ENCODE peak calls at places on chromosomes 5 and 9, in nine cellular contexts. E is Ammon's horn; M is activated CD4-positive, alpha-beta T cell treated with anti-CD3 and anti-CD28 coated beads for 36 hours; Y is AG04450; Q is endothelial cell; S is caudate nucleus; J is activated CD4-positive, alpha-beta memory T cell treated with anti-CD3 and anti-CD28 coated beads, Interleukin-2, amount 10 ng/mL, durations not matched to agents 7 days and 5 days; O is stimulated activated CD4-positive, alpha-beta T cell treated with anti-CD3 and anti-CD28 coated beads, Interleukin-15, amount 100 ng/mL, for 1 hour; I is stromal cell of bone marrow. G is an unnamed sample.

GRCh38 chr5:79816014-79816413 is 126.4 kb downstream of the CMYA5 start:
- DNase-seq in E (no peak), Y (no peak), O (no peak), M (no peak), Q (no peak), I (no peak), S (no peak), J (no peak), G (no peak)

GRCh38 chr5:5340206-5340729 is 82.2 kb upstream of the ICE1 start:
- DNase-seq in Q (peak; percentile 37), M (no peak), Y (peak; percentile 49), I (peak; percentile 93), E (peak; percentile 71), J (no peak), O (no peak), S (no peak), G (no peak)

GRCh38 chr5:142145106-142145900 is 36.7 kb downstream of the NDFIP1 start:
- DNase-seq in I (peak; percentile 72), Q (peak; percentile 62), E (peak; percentile 79), J (peak; percentile 69), Y (peak; percentile 16), M (peak; percentile 78), O (no peak), S (no peak), G (no peak)

GRCh38 chr5:155148694-155149093 is 135.1 kb downstream of the KIF4B start:
- DNase-seq in Y (no peak), E (no peak), I (no peak), M (no peak), O (no peak), Q (no peak), S (no peak), J (no peak), G (no peak)

GRCh38 chr5:154986151-154986550 is 27.4 kb upstream of the KIF4B start:
- DNase-seq in O (no peak), S (no peak), M (no peak), Q (no peak), E (no peak), J (no peak), I (no peak), Y (no peak), G (no peak)

GRCh38 chr5:157918811-157919742 is 60.1 kb upstream of the CLINT1 start:
- DNase-seq in Y (no peak), Q (no peak), E (no peak), I (no peak), M (peak; percentile 22), J (peak; percentile 30), O (no peak), S (no peak), G (no peak)

GRCh38 chr5:10133830-10134229 is 115.9 kb downstream of the ATPSCKMT start:
- DNase-seq in M (no peak), E (peak; percentile 42), S (no peak), I (no peak), Y (no peak), O (no peak), Q (no peak), J (no peak), G (no peak)

GRCh38 chr5:157670662-157671591 is at the start of gene C5orf52:
- DNase-seq in S (no peak), I (no peak), Y (no peak), M (peak; percentile 47), O (no peak), Q (peak; percentile 63), J (peak; percentile 27), E (peak; percentile 17), G (no peak)

GRCh38 chr5:77145666-77146065 is 58.6 kb upstream of the ZBED3 start:
- DNase-seq in I (peak; percentile 48), O (no peak), Q (no peak), J (no peak), M (no peak), Y (no peak), S (no peak), E (no peak), G (no peak)

GRCh38 chr5:40906351-40906751 is 2.9 kb upstream of the C7 start:
- DNase-seq in S (no peak), M (no peak), O (no peak), J (no peak), E (no peak), Q (no peak), Y (no peak), I (no peak), G (no peak)

GRCh38 chr5:98927242-98927987 is 1.4 kb downstream of the CHD1 start:
- DNase-seq in E (peak; percentile 58), J (peak; percentile 61), O (peak; percentile 41), S (no peak), M (peak; percentile 75), Q (peak; percentile 24), Y (peak; percentile 36), I (no peak), G (no peak)

GRCh38 chr9:129874261-129875101 is 39.2 kb downstream of the USP20 start:
- DNase-seq in Q (no peak), S (no peak), I (no peak), O (no peak), J (no peak), E (no peak), Y (no peak), M (no peak), G (no peak)

GRCh38 chr9:14992025-14992424 is 81.8 kb upstream of the FREM1 start:
- DNase-seq in Q (no peak), M (no peak), I (peak; percentile 24), Y (no peak), E (no peak), S (no peak), O (no peak), J (no peak), G (no peak)

GRCh38 chr5:35183243-35183955 is 46.9 kb downstream of the PRLR start:
- DNase-seq in I (peak; percentile 19), J (no peak), S (no peak), Y (no peak), E (peak; percentile 62), O (no peak), Q (peak; percentile 47), M (peak; percentile 67), G (no peak)

GRCh38 chr9:35341585-35341984 is 148.3 kb upstream of the RUSC2 start:
- DNase-seq in Y (peak; percentile 37), J (no peak), M (no peak), I (peak; percentile 77), E (peak; percentile 65), Q (no peak), O (no peak), S (peak; percentile 68), G (no peak)

GRCh38 chr5:42840842-42841574 is 29.3 kb upstream of the SELENOP start:
- DNase-seq in Y (no peak), J (no peak), Q (no peak), E (no peak), O (no peak), I (no peak), M (no peak), S (no peak), G (no peak)

GRCh38 chr5:39424751-39425524 is at the start of gene DAB2:
- DNase-seq in E (peak; percentile 72), S (peak; percentile 62), M (peak; percentile 70), I (peak; percentile 94), Q (peak; percentile 97), Y (peak; percentile 93), O (no peak), J (peak; percentile 42), G (peak; percentile 18)

GRCh38 chr9:13140843-13141592 is 138.5 kb downstream of the MPDZ start:
- DNase-seq in E (peak; percentile 43), Y (no peak), O (no peak), S (no peak), I (no peak), J (no peak), M (no peak), Q (no peak), G (no peak)

GRCh38 chr5:140595538-140595937 is 30.9 kb downstream of the SLC35A4 start:
- DNase-seq in O (no peak), Y (no peak), M (no peak), I (no peak), J (no peak), Q (no peak), E (peak; percentile 83), S (no peak), G (no peak)

GRCh38 chr9:114216081-114216480 is 60.7 kb downstream of the COL27A1 start:
- DNase-seq in J (no peak), Q (no peak), S (no peak), E (peak; percentile 26), M (no peak), Y (no peak), O (no peak), I (no peak), G (no peak)

GRCh38 chr9:36102742-36103495 is 33.6 kb upstream of the GLIPR2 start:
- DNase-seq in O (peak; percentile 78), J (peak; percentile 88), S (peak; percentile 50), E (peak; percentile 92), I (no peak), M (peak; percentile 94), Q (peak; percentile 81), Y (no peak), G (peak; percentile 68)

GRCh38 chr5:8861764-8862163 is 684.1 kb downstream of the SEMA5A start:
- DNase-seq in S (no peak), E (no peak), I (no peak), J (no peak), Y (no peak), O (no peak), Q (no peak), M (no peak), G (no peak)

GRCh38 chr9:73173526-73174411 is 22.1 kb downstream of the ANXA1 start:
- DNase-seq in O (no peak), E (no peak), Y (no peak), Q (no peak), M (no peak), S (no peak), J (no peak), I (no peak), G (no peak)

GRCh38 chr5:79002374-79002773 is 17.3 kb upstream of the ARSB start:
- DNase-seq in E (no peak), Y (no peak), O (no peak), I (no peak), Q (no peak), S (no peak), J (no peak), M (no peak), G (no peak)

GRCh38 chr9:99026271-99026955 is 78.5 kb upstream of the TGFBR1 start:
- DNase-seq in E (no peak), Y (no peak), S (no peak), O (no peak), Q (no peak), M (no peak), J (no peak), I (no peak), G (no peak)

GRCh38 chr9:135480071-135480941 is 724 bp downstream of the PPP1R26 start:
- DNase-seq in I (no peak), Q (peak; percentile 42), E (no peak), Y (no peak), O (no peak), M (peak; percentile 12), S (no peak), J (no peak), G (peak; percentile 31)

GRCh38 chr9:114053246-114054005 is 24.7 kb downstream of the AMBP start:
- DNase-seq in Y (no peak), I (no peak), M (no peak), J (peak; percentile 6), O (no peak), Q (no peak), E (no peak), S (no peak), G (no peak)

GRCh38 chr9:76655970-76656369 is 108.3 kb upstream of the PCA3 start:
- DNase-seq in J (no peak), S (no peak), O (no peak), M (no peak), E (no peak), I (no peak), Y (no peak), Q (no peak), G (no peak)

GRCh38 chr5:132094393-132095076 is 20.9 kb downstream of the CSF2 start:
- DNase-seq in S (no peak), O (no peak), I (peak; percentile 95), Q (no peak), E (no peak), J (no peak), Y (peak; percentile 86), M (no peak), G (no peak)

GRCh38 chr5:32964246-32964645 is 253.1 kb downstream of the NPR3 start:
- DNase-seq in E (peak; percentile 13), O (no peak), J (no peak), M (no peak), Y (no peak), Q (no peak), S (no peak), I (no peak), G (no peak)

GRCh38 chr5:153704110-153704509 is 213.6 kb downstream of the GRIA1 start:
- DNase-seq in Q (no peak), I (no peak), O (no peak), M (no peak), J (no peak), E (no peak), S (no peak), Y (no peak), G (no peak)

G was measured in activated B cell treated with CpG ODN at 0.5 μM for 24 hours.